ENCODE peak calls at places on chromosomes 5 and 9, in seven cellular contexts. One of them, this sample, is unnamed.

GRCh38 chr5:3284506-3284905 is 311.1 kb upstream of the IRX1 start:
- DNase-seq in HCT116: no peak
- DNase-seq in IMR-90: no peak
- DNase-seq in Caco-2: no peak
- DNase-seq in brain microvascular endothelial cell: no peak
- DNase-seq in ovary: no peak
- DNase-seq in CD4-positive, alpha-beta T cell: no peak
- DNase-seq in this sample: no peak

GRCh38 chr5:68436686-68437520 is 221.3 kb downstream of the PIK3R1 start:
- DNase-seq in HCT116: no peak
- DNase-seq in IMR-90: peak
- DNase-seq in Caco-2: no peak
- DNase-seq in brain microvascular endothelial cell: no peak
- DNase-seq in ovary: no peak
- DNase-seq in CD4-positive, alpha-beta T cell: no peak
- DNase-seq in this sample: no peak

GRCh38 chr9:128587453-128587852 is 35.1 kb downstream of the SPTAN1 start:
- DNase-seq in HCT116: no peak
- DNase-seq in IMR-90: no peak
- DNase-seq in Caco-2: no peak
- DNase-seq in brain microvascular endothelial cell: no peak
- DNase-seq in ovary: no peak
- DNase-seq in CD4-positive, alpha-beta T cell: peak
- DNase-seq in this sample: no peak

GRCh38 chr9:127411122-127411521 is 13.1 kb upstream of the ZNF79 start:
- DNase-seq in HCT116: no peak
- DNase-seq in IMR-90: no peak
- DNase-seq in Caco-2: no peak
- DNase-seq in brain microvascular endothelial cell: no peak
- DNase-seq in ovary: no peak
- DNase-seq in CD4-positive, alpha-beta T cell: no peak
- DNase-seq in this sample: no peak

GRCh38 chr9:78713746-78714405 is 417.0 kb downstream of the PSAT1 start:
- DNase-seq in HCT116: no peak
- DNase-seq in IMR-90: peak
- DNase-seq in Caco-2: no peak
- DNase-seq in brain microvascular endothelial cell: no peak
- DNase-seq in ovary: no peak
- DNase-seq in CD4-positive, alpha-beta T cell: no peak
- DNase-seq in this sample: no peak

GRCh38 chr9:27528886-27529315 is 713 bp downstream of the MOB3B start:
- DNase-seq in HCT116: no peak
- DNase-seq in IMR-90: no peak
- DNase-seq in Caco-2: peak
- DNase-seq in brain microvascular endothelial cell: no peak
- DNase-seq in ovary: peak
- DNase-seq in CD4-positive, alpha-beta T cell: peak
- DNase-seq in this sample: peak

GRCh38 chr5:33530183-33530962 is 89.6 kb downstream of the TARS1 start:
- DNase-seq in HCT116: no peak
- DNase-seq in IMR-90: no peak
- DNase-seq in Caco-2: no peak
- DNase-seq in brain microvascular endothelial cell: no peak
- DNase-seq in ovary: no peak
- DNase-seq in CD4-positive, alpha-beta T cell: no peak
- DNase-seq in this sample: no peak

GRCh38 chr5:1133510-1134255 is 21.8 kb upstream of the SLC12A7 start:
- DNase-seq in HCT116: no peak
- DNase-seq in IMR-90: no peak
- DNase-seq in Caco-2: no peak
- DNase-seq in brain microvascular endothelial cell: no peak
- DNase-seq in ovary: no peak
- DNase-seq in CD4-positive, alpha-beta T cell: no peak
- DNase-seq in this sample: no peak

GRCh38 chr9:134265078-134265477 is 61.2 kb upstream of the RXRA start:
- DNase-seq in HCT116: no peak
- DNase-seq in IMR-90: no peak
- DNase-seq in Caco-2: no peak
- DNase-seq in brain microvascular endothelial cell: no peak
- DNase-seq in ovary: no peak
- DNase-seq in CD4-positive, alpha-beta T cell: no peak
- DNase-seq in this sample: no peak

GRCh38 chr5:144125163-144125726 is 45.2 kb downstream of the YIPF5 start:
- DNase-seq in HCT116: no peak
- DNase-seq in IMR-90: peak
- DNase-seq in Caco-2: no peak
- DNase-seq in brain microvascular endothelial cell: no peak
- DNase-seq in ovary: no peak
- DNase-seq in CD4-positive, alpha-beta T cell: no peak
- DNase-seq in this sample: no peak

GRCh38 chr5:90483206-90483605 is 8.5 kb downstream of the POLR3G start:
- DNase-seq in HCT116: no peak
- DNase-seq in IMR-90: no peak
- DNase-seq in Caco-2: no peak
- DNase-seq in brain microvascular endothelial cell: peak
- DNase-seq in ovary: no peak
- DNase-seq in CD4-positive, alpha-beta T cell: no peak
- DNase-seq in this sample: no peak

GRCh38 chr9:129036923-129037766 is 719 bp downstream of the MIGA2 start:
- DNase-seq in HCT116: no peak
- DNase-seq in IMR-90: no peak
- DNase-seq in Caco-2: no peak
- DNase-seq in brain microvascular endothelial cell: no peak
- DNase-seq in ovary: no peak
- DNase-seq in CD4-positive, alpha-beta T cell: no peak
- DNase-seq in this sample: no peak

GRCh38 chr9:87792831-87793288 is 66.9 kb downstream of the CTSL start:
- DNase-seq in HCT116: peak
- DNase-seq in IMR-90: peak
- DNase-seq in Caco-2: no peak
- DNase-seq in brain microvascular endothelial cell: peak
- DNase-seq in ovary: no peak
- DNase-seq in CD4-positive, alpha-beta T cell: no peak
- DNase-seq in this sample: peak
- TF ChIP-seq CTCF in HCT116: peak
- TF ChIP-seq CTCF in IMR-90: no peak
- TF ChIP-seq CTCF in Caco-2: no peak
- TF ChIP-seq CTCF in brain microvascular endothelial cell: peak
- TF ChIP-seq CTCF in ovary: no peak
- TF ChIP-seq CTCF in CD4-positive, alpha-beta T cell: no peak
- TF ChIP-seq CTCF in this sample: peak

GRCh38 chr5:123120197-123120596 is 31.2 kb downstream of the PRDM6 start:
- DNase-seq in HCT116: peak
- DNase-seq in IMR-90: no peak
- DNase-seq in Caco-2: peak
- DNase-seq in brain microvascular endothelial cell: no peak
- DNase-seq in ovary: no peak
- DNase-seq in CD4-positive, alpha-beta T cell: no peak
- DNase-seq in this sample: no peak
- TF ChIP-seq CTCF in HCT116: peak
- TF ChIP-seq CTCF in IMR-90: peak
- TF ChIP-seq CTCF in Caco-2: peak
- TF ChIP-seq CTCF in brain microvascular endothelial cell: peak
- TF ChIP-seq CTCF in ovary: peak
- TF ChIP-seq CTCF in CD4-positive, alpha-beta T cell: no peak
- TF ChIP-seq CTCF in this sample: no peak

GRCh38 chr9:101176384-101176783 is 147.9 kb downstream of the PLPPR1 start:
- DNase-seq in HCT116: peak
- DNase-seq in IMR-90: no peak
- DNase-seq in Caco-2: no peak
- DNase-seq in brain microvascular endothelial cell: no peak
- DNase-seq in ovary: no peak
- DNase-seq in CD4-positive, alpha-beta T cell: no peak
- DNase-seq in this sample: peak
- TF ChIP-seq CTCF in HCT116: peak
- TF ChIP-seq CTCF in IMR-90: no peak
- TF ChIP-seq CTCF in Caco-2: no peak
- TF ChIP-seq CTCF in brain microvascular endothelial cell: no peak
- TF ChIP-seq CTCF in ovary: no peak
- TF ChIP-seq CTCF in CD4-positive, alpha-beta T cell: no peak
- TF ChIP-seq CTCF in this sample: peak

DNA sequence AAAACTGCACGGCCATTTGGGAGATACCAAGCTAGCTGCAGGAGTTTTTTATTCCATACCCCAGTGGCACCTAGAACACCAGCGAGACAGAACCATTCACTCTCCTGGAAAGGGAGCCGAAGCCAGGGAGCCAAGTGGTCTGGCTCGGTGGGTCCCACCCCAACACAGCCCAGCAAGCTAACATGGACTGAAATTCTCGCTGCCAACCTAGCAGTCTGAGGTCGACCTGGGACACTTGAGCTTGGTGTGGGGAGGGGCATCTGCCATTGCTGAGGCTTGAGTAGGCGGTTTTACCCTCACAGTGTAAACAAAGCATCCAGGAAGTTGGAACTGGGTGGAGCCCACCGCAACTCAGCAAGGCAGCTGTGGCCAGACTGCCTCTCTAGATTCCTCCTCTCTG is 108.9 kb upstream of the CHD1 start:
- DNase-seq in HCT116: no peak
- DNase-seq in IMR-90: no peak
- DNase-seq in Caco-2: no peak
- DNase-seq in brain microvascular endothelial cell: peak
- DNase-seq in ovary: no peak
- DNase-seq in CD4-positive, alpha-beta T cell: peak
- DNase-seq in this sample: peak
- TF ChIP-seq CTCF in HCT116: no peak
- TF ChIP-seq CTCF in IMR-90: no peak
- TF ChIP-seq CTCF in Caco-2: no peak
- TF ChIP-seq CTCF in brain microvascular endothelial cell: no peak
- TF ChIP-seq CTCF in ovary: no peak
- TF ChIP-seq CTCF in CD4-positive, alpha-beta T cell: no peak
- TF ChIP-seq CTCF in this sample: no peak

DNA sequence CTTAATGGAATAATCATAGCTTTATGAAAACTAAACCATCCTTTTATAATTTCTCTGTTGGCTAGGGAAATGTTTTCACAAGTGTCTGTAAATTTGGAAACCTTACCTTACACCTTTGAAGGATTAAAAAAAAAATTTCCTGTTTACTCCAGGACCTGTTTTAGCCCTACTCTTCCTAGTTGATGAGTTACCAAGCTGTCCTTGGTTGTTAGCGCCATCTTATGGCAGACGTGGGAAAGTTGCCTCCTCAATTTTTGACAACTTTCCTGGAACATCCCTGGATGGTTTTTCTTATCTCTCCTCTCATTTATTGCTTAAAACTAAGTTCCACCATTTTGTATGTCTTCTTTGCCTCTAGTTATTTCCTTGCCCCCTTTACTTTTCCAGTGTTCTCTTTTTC is 25.7 kb downstream of the ZSWIM6 start:
- DNase-seq in HCT116: peak
- DNase-seq in IMR-90: no peak
- DNase-seq in Caco-2: peak
- DNase-seq in brain microvascular endothelial cell: no peak
- DNase-seq in ovary: no peak
- DNase-seq in CD4-positive, alpha-beta T cell: no peak
- DNase-seq in this sample: no peak
- TF ChIP-seq CTCF in HCT116: peak
- TF ChIP-seq CTCF in IMR-90: peak
- TF ChIP-seq CTCF in Caco-2: peak
- TF ChIP-seq CTCF in brain microvascular endothelial cell: peak
- TF ChIP-seq CTCF in ovary: no peak
- TF ChIP-seq CTCF in CD4-positive, alpha-beta T cell: no peak
- TF ChIP-seq CTCF in this sample: no peak

DNA sequence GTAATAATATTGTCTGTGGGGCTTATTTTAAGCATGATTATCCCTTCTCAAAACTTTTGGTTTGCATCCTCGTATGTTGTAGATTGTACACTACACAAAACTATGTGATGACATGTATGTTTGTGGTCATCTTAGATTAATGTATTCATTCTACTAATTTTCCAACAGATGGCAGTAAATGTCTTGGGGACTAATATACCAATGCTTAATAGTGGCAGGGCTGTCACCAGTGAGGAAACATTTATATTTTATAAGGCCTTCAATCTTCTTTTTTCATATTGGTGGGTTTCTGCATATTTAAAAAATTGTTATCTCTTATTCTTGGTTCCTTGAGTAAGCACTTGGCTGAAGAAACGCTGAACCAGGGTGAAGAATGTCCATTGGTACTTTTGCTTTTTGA is 530.4 kb downstream of the RASEF start:
- DNase-seq in HCT116: no peak
- DNase-seq in IMR-90: peak
- DNase-seq in Caco-2: no peak
- DNase-seq in brain microvascular endothelial cell: no peak
- DNase-seq in ovary: no peak
- DNase-seq in CD4-positive, alpha-beta T cell: no peak
- DNase-seq in this sample: no peak
- TF ChIP-seq CTCF in HCT116: no peak
- TF ChIP-seq CTCF in IMR-90: peak
- TF ChIP-seq CTCF in Caco-2: no peak
- TF ChIP-seq CTCF in brain microvascular endothelial cell: no peak
- TF ChIP-seq CTCF in ovary: no peak
- TF ChIP-seq CTCF in CD4-positive, alpha-beta T cell: no peak
- TF ChIP-seq CTCF in this sample: peak

GRCh38 chr9:14653511-14653910 is 39.7 kb downstream of the ZDHHC21 start:
- DNase-seq in HCT116: no peak
- DNase-seq in IMR-90: no peak
- DNase-seq in Caco-2: no peak
- DNase-seq in brain microvascular endothelial cell: no peak
- DNase-seq in ovary: no peak
- DNase-seq in CD4-positive, alpha-beta T cell: no peak
- DNase-seq in this sample: no peak

GRCh38 chr9:14654932-14655331 is 38.3 kb downstream of the ZDHHC21 start:
- DNase-seq in HCT116: no peak
- DNase-seq in IMR-90: peak
- DNase-seq in Caco-2: no peak
- DNase-seq in brain microvascular endothelial cell: no peak
- DNase-seq in ovary: no peak
- DNase-seq in CD4-positive, alpha-beta T cell: no peak
- DNase-seq in this sample: no peak

DNA sequence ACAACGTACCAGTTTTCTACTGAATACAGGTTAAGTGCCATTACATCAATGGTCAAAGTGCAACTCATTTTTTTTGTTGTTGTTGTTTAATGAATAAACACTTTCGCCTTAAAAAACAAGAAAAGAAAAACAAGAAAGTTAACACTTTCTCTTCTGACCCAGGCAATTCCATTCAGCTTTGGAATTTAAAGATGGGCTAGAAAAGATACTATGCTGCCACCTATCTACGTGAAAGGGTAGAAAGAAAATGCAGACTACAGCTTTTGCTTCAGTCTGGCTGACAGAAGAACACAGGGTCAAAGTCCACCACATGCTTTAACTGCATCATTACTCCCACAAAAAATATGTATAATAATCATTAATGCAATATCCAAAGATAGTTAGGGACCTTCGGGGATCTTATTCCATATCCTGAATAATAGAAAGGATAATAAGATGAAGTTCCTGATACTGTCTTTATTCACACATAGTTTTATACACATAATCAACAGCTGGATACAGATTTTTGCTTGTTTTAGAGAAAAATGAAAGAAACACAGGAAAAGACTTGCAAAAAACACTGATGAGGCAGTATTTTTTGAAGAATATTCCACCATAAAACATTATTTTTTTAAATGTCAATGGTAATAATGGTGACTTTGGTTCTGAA is 40.4 kb downstream of the ZDHHC21 start:
- DNase-seq in HCT116: no peak
- DNase-seq in IMR-90: peak
- DNase-seq in Caco-2: peak
- DNase-seq in brain microvascular endothelial cell: no peak
- DNase-seq in ovary: no peak
- DNase-seq in CD4-positive, alpha-beta T cell: no peak
- DNase-seq in this sample: no peak
- TF ChIP-seq CTCF in HCT116: peak
- TF ChIP-seq CTCF in IMR-90: peak
- TF ChIP-seq CTCF in Caco-2: peak
- TF ChIP-seq CTCF in brain microvascular endothelial cell: peak
- TF ChIP-seq CTCF in ovary: no peak
- TF ChIP-seq CTCF in CD4-positive, alpha-beta T cell: no peak
- TF ChIP-seq CTCF in this sample: peak